ENCODE peak calls at places on chromosomes 5 and 9, in six cellular contexts. Y, P, J, B, V and Q are unnamed samples.
A peak's percentile ranks its signal among the peaks of the same experiment; 100 is the strongest.

GRCh38 chr5:178212241-178213002 is 8.1 kb downstream of the HNRNPAB start:
- DNase-seq in Y (no peak), P (no peak), J (no peak), B (no peak), V (no peak), Q (no peak)

GRCh38 chr9:85425153-85425611 is 316.6 kb downstream of the AGTPBP1 start:
- DNase-seq in Y (peak; percentile 39), P (peak; percentile 38), J (peak; percentile 78), B (peak; percentile 8), V (peak; percentile 64), Q (peak; percentile 83)

GRCh38 chr5:6726006-6726405 is 12.8 kb downstream of the TENT4A start:
- DNase-seq in Y (no peak), P (no peak), J (no peak), B (no peak), V (no peak), Q (no peak)

GRCh38 chr5:158700997-158701391 is 398.7 kb downstream of the EBF1 start:
- DNase-seq in Y (no peak), P (no peak), J (no peak), B (no peak), V (no peak), Q (no peak)

GRCh38 chr9:98180996-98181395 is 11.4 kb downstream of the CORO2A start:
- DNase-seq in Y (no peak), P (no peak), J (no peak), B (no peak), V (no peak), Q (no peak)

GRCh38 chr5:54285573-54286124 is 24.7 kb downstream of the ARL15 start:
- DNase-seq in Y (no peak), P (no peak), J (no peak), B (no peak), V (no peak), Q (no peak)

GRCh38 chr5:143445726-143446125 is 42.2 kb upstream of the NR3C1 start:
- DNase-seq in Y (no peak), P (no peak), J (no peak), B (peak; percentile 22), V (no peak), Q (peak; percentile 42)

GRCh38 chr9:83406901-83407300 is 131.3 kb downstream of the FRMD3 start:
- DNase-seq in Y (no peak), P (peak; percentile 20), J (no peak), B (no peak), V (no peak), Q (no peak)

GRCh38 chr5:86565197-86565789 is 52.4 kb upstream of the COX7C start:
- DNase-seq in Y (no peak), P (no peak), J (no peak), B (no peak), V (no peak), Q (no peak)

GRCh38 chr9:14314424-14314928 is 535 bp upstream of the NFIB start:
- DNase-seq in Y (peak; percentile 83), P (no peak), J (peak; percentile 90), B (peak; percentile 94), V (peak; percentile 98), Q (peak; percentile 66)

GRCh38 chr5:1034421-1034905 is 25.9 kb downstream of the NKD2 start:
- DNase-seq in Y (no peak), P (no peak), J (no peak), B (no peak), V (no peak), Q (no peak)

GRCh38 chr9:94894111-94894699 is 167.7 kb downstream of the AOPEP start:
- DNase-seq in Y (no peak), P (no peak), J (no peak), B (peak; percentile 78), V (no peak), Q (no peak)